ENCODE peak calls at places on chromosomes 2 and 18, in seven cellular contexts. D is A549; J is SK-N-SH; G is CD4-positive, CD25-positive, alpha-beta regulatory T cell; C is adrenal gland; W is right cardiac atrium; P is CD8-positive, alpha-beta memory T cell. O is an unnamed sample. For H3K4me1, the result is how much of the 10 kb centered on the place peaks cover.

GRCh38 chr18:12026562-12026961 is 45.3 kb downstream of the IMPA2 start:
- DNase-seq in J (no peak), W (no peak), G (no peak), P (no peak), C (no peak), D (no peak), O (no peak)

GRCh38 chr2:73701968-73702665 is 35.0 kb downstream of the TPRKB start:
- DNase-seq in D (no peak), J (no peak), P (no peak), W (no peak), G (no peak), C (no peak), O (no peak)

GRCh38 chr2:67463810-67464209 is 66.7 kb downstream of the ETAA1 start:
- DNase-seq in G (no peak), C (peak), P (no peak), D (no peak), J (no peak), W (no peak), O (no peak)

GRCh38 chr2:46648141-46648742 is 168.9 kb downstream of the TMEM247 start:
- DNase-seq in G (no peak), C (no peak), D (peak), P (no peak), J (no peak), W (no peak), O (no peak)

GRCh38 chr2:121220995-121221394 is 64.0 kb downstream of the TFCP2L1 start:
- DNase-seq in D (peak), G (no peak), W (no peak), P (no peak), J (no peak), C (no peak), O (no peak)

GRCh38 chr2:120893874-120894584 is 158.4 kb downstream of the GLI2 start:
- DNase-seq in G (no peak), P (no peak), C (no peak), J (no peak), D (no peak), W (peak), O (no peak)

GRCh38 chr18:56382541-56382940 is 255.9 kb downstream of the TXNL1 start:
- DNase-seq in C (no peak), W (peak), P (no peak), J (no peak), G (no peak), D (no peak), O (no peak)

GRCh38 chr2:48572797-48573196 is 42.8 kb downstream of the STON1 start:
- DNase-seq in P (no peak), W (no peak), G (no peak), J (peak), D (no peak), C (no peak), O (no peak)

GRCh38 chr2:37232131-37232933 is 874 bp downstream of the NDUFAF7 start:
- DNase-seq in J (peak), G (no peak), P (no peak), C (peak), D (peak), W (no peak), O (no peak)

GRCh38 chr2:221422516-221423211 is 149.4 kb downstream of the EPHA4 start:
- DNase-seq in P (no peak), W (no peak), D (no peak), G (no peak), J (no peak), C (no peak), O (no peak)

GRCh38 chr2:7292154-7292553 is 374.9 kb downstream of the RNF144A start:
- DNase-seq in C (no peak), J (no peak), P (no peak), W (no peak), D (no peak), G (no peak), O (no peak)

GRCh38 chr2:110167326-110167955 is 37.4 kb downstream of the NPHP1 start:
- DNase-seq in J (no peak), C (no peak), G (no peak), P (no peak), D (no peak), W (no peak), O (no peak)

GRCh38 chr2:14516844-14517243 is 115.7 kb upstream of the LRATD1 start:
- DNase-seq in W (no peak), D (no peak), P (no peak), C (no peak), G (no peak), J (no peak), O (no peak)

DNA sequence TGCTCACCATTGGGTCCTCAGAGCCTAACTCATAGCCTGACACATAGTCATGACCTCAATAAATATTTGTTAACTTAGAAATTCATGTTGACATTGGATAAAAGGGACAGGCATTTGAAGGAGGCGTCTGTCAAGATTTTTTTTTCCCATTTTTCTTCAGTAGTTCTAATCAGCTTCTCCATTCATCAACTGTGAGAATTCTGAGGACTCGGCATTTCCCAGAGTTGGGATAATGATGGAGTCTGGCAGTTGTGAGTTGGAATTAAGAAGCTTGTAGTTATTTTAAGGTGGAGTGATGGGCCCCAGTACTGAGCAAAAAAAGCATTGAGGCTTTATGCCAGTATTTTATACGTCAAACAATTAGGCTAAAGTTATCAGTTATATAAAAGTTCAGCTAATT is 4.6 kb downstream of the SPATS2L start:
- DNase-seq in J (no peak), P (no peak), D (no peak), G (no peak), W (no peak), C (no peak), O (no peak)
- H3K4me3 ChIP-seq in J (no peak), P (no peak), D (no peak), G (no peak), W (no peak), C (no peak), O (no peak)

DNA sequence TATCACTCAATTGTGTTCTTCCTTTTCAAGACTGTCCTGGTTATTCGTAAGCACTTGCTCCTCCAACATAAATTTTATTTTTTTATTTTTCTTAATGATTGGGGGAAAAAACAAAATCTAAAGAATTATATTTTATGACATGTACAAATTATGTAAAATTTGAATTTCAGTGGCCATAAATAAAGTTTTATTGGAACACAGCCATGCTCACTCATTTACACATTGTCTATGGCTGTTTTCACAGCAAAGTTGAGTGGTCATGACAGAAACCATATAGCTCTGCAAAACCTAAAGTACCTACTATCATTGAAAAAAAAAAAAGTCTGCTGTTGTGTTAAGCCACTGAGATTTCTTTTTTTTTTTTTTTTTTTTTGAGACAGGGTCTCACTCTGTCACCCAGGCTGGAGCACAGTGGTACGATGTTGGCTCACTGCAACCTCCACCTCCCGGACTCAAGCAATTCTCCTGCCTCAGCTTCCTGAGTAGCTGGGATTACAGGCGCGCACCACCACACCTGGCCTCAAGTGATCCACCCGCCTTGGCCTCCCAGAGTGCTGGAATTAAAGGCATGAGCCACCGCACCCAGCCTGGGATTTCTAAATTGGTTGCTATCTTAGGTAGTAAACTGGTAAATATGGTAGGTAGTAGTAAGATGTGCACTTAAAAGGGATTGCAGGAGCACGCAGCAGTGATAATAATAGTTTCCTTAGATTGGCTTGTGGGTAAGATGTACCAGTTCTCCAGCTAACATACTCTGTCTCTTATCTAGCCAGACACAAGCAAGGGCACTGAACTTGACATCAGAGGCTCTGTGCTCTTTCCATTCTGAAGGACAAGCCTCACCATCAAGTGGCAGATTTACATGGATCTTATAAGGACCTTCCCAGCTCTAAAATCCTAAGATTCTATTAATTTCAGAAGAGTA is 44.4 kb downstream of the KCNG3 start:
- DNase-seq in J (no peak), G (no peak), P (no peak), C (no peak), W (no peak), D (no peak), O (no peak)
- H3K4me1 ChIP-seq in J (under half), G (under half), P (under half), C (under half), W (under half), D (under half), O (under half)

GRCh38 chr2:207256476-207257207 is 90.9 kb upstream of the KLF7 start:
- DNase-seq in C (no peak), G (no peak), W (no peak), D (no peak), J (peak), P (no peak), O (no peak)
- H3K4me3 ChIP-seq in C (no peak), G (no peak), W (no peak), D (no peak), J (no peak), P (no peak), O (no peak)

DNA sequence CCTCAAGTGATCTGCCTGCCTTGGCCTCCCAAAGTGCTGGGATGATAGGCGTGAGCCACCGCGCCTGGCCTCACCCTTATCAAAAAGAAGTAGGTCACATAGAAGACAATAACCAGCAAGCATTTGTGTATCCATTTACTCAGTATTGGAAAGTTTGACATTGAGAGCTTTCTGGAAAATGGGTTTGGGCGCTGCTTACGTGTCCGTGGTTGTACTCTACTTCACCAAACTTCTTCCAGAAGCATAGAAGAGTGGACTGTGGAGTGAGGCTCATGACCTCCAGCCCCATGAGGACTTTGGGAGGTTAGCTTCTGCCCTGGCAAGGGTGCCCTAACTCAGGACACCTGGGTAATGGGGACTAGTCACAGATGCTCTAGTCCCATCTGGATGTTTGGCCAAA is 3.7 kb upstream of the ODC1 start:
- DNase-seq in D (no peak), G (no peak), W (no peak), P (no peak), J (no peak), C (no peak), O (no peak)
- H3K4me1 ChIP-seq in D (half or more), G (under half), W (under half), P (under half), J (under half), C (under half), O (under half)

O was measured in CD8-positive, alpha-beta T cell.